ENCODE peak calls at places on chromosomes 4 and X, in seven cellular contexts. H is ovary, U is BE2C, O is AG10803, S is adrenal gland, W is foreskin fibroblast, B is astrocyte of the cerebellum. K is an unnamed sample.

GRCh38 chr4:100635899-100636298 is 118.1 kb upstream of the EMCN start:
- DNase-seq in H (no peak), B (no peak), W (no peak), S (no peak), U (no peak), O (no peak), K (no peak)

GRCh38 chr4:102492531-102493241 is 8.5 kb upstream of the NFKB1 start:
- DNase-seq in W (no peak), H (no peak), B (no peak), U (no peak), O (no peak), S (no peak), K (no peak)

GRCh38 chrX:84933956-84934556 is 69.6 kb upstream of the APOOL start:
- DNase-seq in H (no peak), S (no peak), W (no peak), O (no peak), U (no peak), B (no peak), K (no peak)

GRCh38 chr4:190018201-190018920 is 8.7 kb downstream of the FRG2 start:
- DNase-seq in U (no peak), S (no peak), O (no peak), H (no peak), W (no peak), B (no peak), K (no peak)

GRCh38 chr4:2799444-2799911 is 6.6 kb downstream of the SH3BP2 start:
- DNase-seq in O (no peak), U (peak), S (no peak), W (no peak), B (no peak), H (peak), K (no peak)

GRCh38 chr4:55347610-55348228 is 1.7 kb downstream of the SRD5A3 start:
- DNase-seq in B (no peak), S (no peak), U (no peak), W (no peak), H (no peak), O (no peak), K (no peak)

GRCh38 chr4:22237846-22238513 is 277.9 kb downstream of the ADGRA3 start:
- DNase-seq in O (no peak), S (no peak), W (no peak), U (no peak), B (no peak), H (no peak), K (no peak)

GRCh38 chrX:22090181-22090580 is 58.1 kb downstream of the PHEX start:
- DNase-seq in B (no peak), S (no peak), H (no peak), U (no peak), W (peak), O (peak), K (no peak)

GRCh38 chr4:168695288-168695687 is 198.4 kb downstream of the PALLD start:
- DNase-seq in S (no peak), U (no peak), H (no peak), O (no peak), B (no peak), W (no peak), K (no peak)

GRCh38 chr4:114921790-114922581 is 191.4 kb downstream of the NDST4 start:
- DNase-seq in H (no peak), B (no peak), O (no peak), W (no peak), U (no peak), S (no peak), K (no peak)

GRCh38 chr4:24806206-24806990 is 11.0 kb downstream of the SOD3 start:
- DNase-seq in B (no peak), O (no peak), U (no peak), H (no peak), W (no peak), S (no peak), K (no peak)

GRCh38 chrX:23478056-23478455 is 143.4 kb downstream of the PTCHD1 start:
- DNase-seq in O (no peak), U (no peak), S (no peak), H (no peak), B (no peak), W (peak), K (no peak)

GRCh38 chr4:189081831-189082230 is 858.8 kb upstream of the FRG1 start:
- DNase-seq in W (no peak), H (no peak), U (no peak), B (no peak), S (no peak), O (peak), K (no peak)

GRCh38 chrX:150694738-150695410 is 1.7 kb downstream of the MTMR1 start:
- DNase-seq in O (no peak), W (no peak), S (no peak), B (no peak), H (no peak), U (no peak), K (no peak)

GRCh38 chr4:55013431-55013955 is 111.9 kb downstream of the KDR start:
- DNase-seq in B (no peak), U (no peak), O (no peak), H (no peak), S (no peak), W (no peak), K (no peak)

GRCh38 chrX:137041329-137041728 is 7.5 kb upstream of the GPR101 start:
- DNase-seq in B (no peak), U (no peak), O (no peak), H (no peak), S (no peak), W (no peak), K (no peak)

GRCh38 chrX:154840856-154841255 is 6.4 kb upstream of the SMIM9 start:
- DNase-seq in W (peak), S (no peak), H (no peak), O (peak), B (peak), U (no peak), K (peak)

GRCh38 chrX:46433892-46434291 is 111.3 kb downstream of the ZNF674 start:
- DNase-seq in B (no peak), U (no peak), S (no peak), H (no peak), W (no peak), O (peak), K (no peak)

GRCh38 chr4:66991521-66991920 is 553.8 kb downstream of the CENPC start:
- DNase-seq in U (no peak), S (no peak), W (no peak), H (no peak), O (no peak), B (peak), K (no peak)

GRCh38 chrX:48999030-48999429 is 3.0 kb downstream of the GRIPAP1 start:
- DNase-seq in U (no peak), W (no peak), O (no peak), S (no peak), B (no peak), H (no peak), K (no peak)

GRCh38 chr4:158778712-158779111 is 9.9 kb downstream of the FNIP2 start:
- DNase-seq in W (no peak), U (no peak), S (no peak), H (no peak), O (no peak), B (no peak), K (no peak)

GRCh38 chrX:130125090-130125489 is 14.8 kb upstream of the ELF4 start:
- DNase-seq in H (peak), O (peak), S (peak), W (no peak), U (peak), B (no peak), K (no peak)

GRCh38 chr4:121256887-121257426 is 92.8 kb upstream of the TNIP3 start:
- DNase-seq in H (no peak), U (no peak), O (no peak), S (no peak), B (no peak), W (no peak), K (no peak)

GRCh38 chrX:46574941-46575381 is 1.4 kb downstream of the CHST7 start:
- DNase-seq in H (no peak), O (no peak), S (no peak), U (peak), W (peak), B (no peak), K (no peak)

GRCh38 chr4:186104895-186105720 is 604 bp downstream of the FAM149A start:
- DNase-seq in B (no peak), U (no peak), W (no peak), H (peak), O (no peak), S (no peak), K (no peak)
- H3K4me3 ChIP-seq in B (peak), U (peak), W (peak), H (peak), O (no peak), S (peak), K (no peak)

GRCh38 chrX:131271826-131272225 is 17.3 kb downstream of the IGSF1 start:
- DNase-seq in S (no peak), U (no peak), H (no peak), B (no peak), O (no peak), W (no peak), K (no peak)
- TF ChIP-seq CTCF in S (no peak), U (no peak), H (no peak), B (no peak), O (no peak), W (no peak), K (no peak)

GRCh38 chrX:71215335-71215912 is 7.6 kb upstream of the GJB1 start:
- DNase-seq in O (no peak), H (no peak), S (no peak), B (no peak), U (no peak), W (no peak), K (no peak)
- H3K4me3 ChIP-seq in O (no peak), H (no peak), S (no peak), B (no peak), U (no peak), W (no peak), K (no peak)

GRCh38 chrX:43467608-43468234 is 188.4 kb upstream of the MAOA start:
- DNase-seq in H (no peak), O (no peak), S (no peak), W (no peak), U (no peak), B (no peak), K (no peak)
- TF ChIP-seq CTCF in H (no peak), O (no peak), S (no peak), W (no peak), U (no peak), B (no peak), K (no peak)

DNA sequence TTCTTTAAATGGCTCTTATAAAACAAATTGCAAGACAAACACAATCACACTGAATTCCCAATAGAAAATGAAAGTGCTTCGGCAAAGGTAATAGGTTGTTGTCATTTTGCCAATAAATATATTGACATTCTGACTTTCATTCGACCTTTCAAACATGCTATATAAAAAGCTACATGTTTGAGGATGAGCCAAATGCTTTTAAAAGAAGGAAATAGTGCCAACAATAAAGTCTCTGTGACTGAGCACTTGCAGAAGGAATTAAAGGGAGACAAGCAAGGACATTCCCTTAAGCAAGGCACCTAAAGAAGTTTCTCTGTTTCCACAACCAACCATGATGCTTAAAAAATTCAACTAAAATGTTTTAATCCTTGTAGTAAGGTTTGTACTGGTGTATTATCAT is 389.9 kb downstream of the PDGFC start:
- DNase-seq in U (no peak), O (no peak), S (no peak), H (no peak), W (no peak), B (no peak), K (no peak)
- H3K4me3 ChIP-seq in U (no peak), O (no peak), S (peak), H (no peak), W (peak), B (no peak), K (no peak)

GRCh38 chr4:80265571-80266266 is 745 bp upstream of the FGF5 start:
- DNase-seq in H (no peak), B (peak), O (peak), U (no peak), S (no peak), W (peak), K (peak)

GRCh38 chr4:80263541-80264351 is 2.7 kb upstream of the FGF5 start:
- DNase-seq in H (no peak), W (no peak), S (no peak), U (no peak), B (no peak), O (no peak), K (no peak)

GRCh38 chr4:80264825-80265224 is 1.6 kb upstream of the FGF5 start:
- DNase-seq in W (no peak), O (no peak), B (no peak), U (no peak), S (no peak), H (no peak), K (no peak)

GRCh38 chr4:80266267-80266901 is at the start of gene FGF5:
- DNase-seq in W (peak), S (no peak), B (peak), O (peak), H (peak), U (peak), K (peak)

DNA sequence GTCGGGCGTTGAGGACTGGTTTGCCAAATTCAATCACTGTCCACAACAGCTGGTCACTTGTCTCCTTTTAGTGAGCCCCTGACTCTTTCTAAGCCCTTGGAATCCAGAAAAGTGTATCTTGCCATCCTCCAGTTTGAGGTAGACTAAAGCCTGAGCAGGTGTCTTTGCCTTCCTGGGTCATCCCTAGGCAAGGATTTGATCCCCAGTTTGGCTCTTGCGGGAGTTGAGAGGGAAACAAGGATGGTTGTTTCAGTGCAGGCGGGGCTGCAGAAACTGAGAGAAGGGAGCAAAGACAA is 2.2 kb upstream of the FGF5 start:
- DNase-seq in S (no peak), O (no peak), B (no peak), H (no peak), U (no peak), W (no peak), K (no peak)
- TF ChIP-seq CTCF in S (no peak), O (no peak), B (no peak), H (no peak), U (no peak), W (no peak), K (no peak)

GRCh38 chrX:40103565-40104323 is 6.0 kb upstream of the BCOR start:
- DNase-seq in S (no peak), H (no peak), U (no peak), O (no peak), W (no peak), B (no peak), K (no peak)
- H3K4me3 ChIP-seq in S (no peak), H (no peak), U (no peak), O (no peak), W (no peak), B (no peak), K (no peak)

GRCh38 chr4:38951598-38951997 is 80.6 kb downstream of the TMEM156 start:
- DNase-seq in O (no peak), H (no peak), U (no peak), S (no peak), W (no peak), B (no peak), K (no peak)

GRCh38 chr4:38957947-38958346 is 74.3 kb downstream of the TMEM156 start:
- DNase-seq in O (no peak), B (no peak), S (no peak), U (no peak), H (no peak), W (no peak), K (no peak)

GRCh38 chr4:38957239-38957815 is 74.9 kb downstream of the TMEM156 start:
- DNase-seq in H (no peak), O (no peak), S (no peak), U (no peak), W (no peak), B (no peak), K (no peak)

GRCh38 chr4:38958453-38958852 is 73.8 kb downstream of the TMEM156 start:
- DNase-seq in W (no peak), S (no peak), U (no peak), H (no peak), B (no peak), O (peak), K (no peak)

DNA sequence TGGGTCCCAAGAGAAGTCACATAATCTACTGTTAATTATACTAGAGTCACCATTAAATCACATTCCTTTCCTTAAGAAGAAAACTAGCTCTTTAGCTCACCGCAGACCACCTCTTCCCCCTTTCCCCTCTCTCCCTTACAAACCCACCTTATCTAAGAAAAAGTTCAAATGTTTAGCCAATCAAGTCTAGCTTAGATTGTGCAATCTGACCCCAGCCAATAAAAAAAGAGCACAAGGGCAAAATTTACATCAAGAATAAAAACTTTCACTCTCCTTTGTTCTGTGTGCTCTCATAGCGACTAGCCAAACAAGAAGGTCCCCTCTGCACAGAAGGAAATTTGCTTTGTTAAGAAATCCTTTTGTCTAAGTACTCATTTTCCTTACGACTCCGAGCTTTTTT is 76.3 kb downstream of the TMEM156 start:
- DNase-seq in S (no peak), H (no peak), O (no peak), U (no peak), W (no peak), B (no peak), K (no peak)
- TF ChIP-seq CTCF in S (no peak), H (no peak), O (no peak), U (no peak), W (no peak), B (no peak), K (no peak)